ENCODE peak calls at places on chromosomes 5 and 9, in six cellular contexts. N, Y, W, Z, G and D are unnamed samples.

GRCh38 chr5:11149136-11149535 is 388.1 kb upstream of the DAP start:
- DNase-seq in N (no peak), Y (peak; percentile 13), W (no peak), Z (no peak), G (peak; percentile 14), D (no peak)

GRCh38 chr9:126752881-126753670 is 51.8 kb upstream of the ZBTB43 start:
- DNase-seq in N (no peak), Y (no peak), W (no peak), Z (no peak), G (no peak), D (no peak)

GRCh38 chr5:62305715-62306493 is at the start of gene KIF2A:
- DNase-seq in N (peak; percentile 96), Y (peak; percentile 76), W (peak; percentile 94), Z (peak; percentile 88), G (peak; percentile 89), D (peak; percentile 92)

GRCh38 chr5:107203231-107203630 is 467.5 kb downstream of the EFNA5 start:
- DNase-seq in N (no peak), Y (no peak), W (no peak), Z (no peak), G (no peak), D (no peak)

GRCh38 chr5:133825631-133826289 is 142.7 kb downstream of the C5orf15 start:
- DNase-seq in N (no peak), Y (no peak), W (no peak), Z (peak; percentile 89), G (no peak), D (peak; percentile 35)

GRCh38 chr5:143016777-143017374 is 246.7 kb downstream of the ARHGAP26 start:
- DNase-seq in N (peak; percentile 58), Y (peak; percentile 44), W (no peak), Z (peak; percentile 49), G (peak; percentile 61), D (no peak)

GRCh38 chr5:139726248-139726647 is 69.4 kb upstream of the PSD2 start:
- DNase-seq in N (no peak), Y (no peak), W (no peak), Z (peak; percentile 65), G (no peak), D (no peak)

GRCh38 chr9:87337335-87338074 is 160.2 kb upstream of the DAPK1 start:
- DNase-seq in N (peak; percentile 77), Y (peak; percentile 63), W (no peak), Z (no peak), G (peak; percentile 65), D (no peak)

GRCh38 chr5:172864747-172865146 is 30.7 kb downstream of the ERGIC1 start:
- DNase-seq in N (no peak), Y (no peak), W (no peak), Z (no peak), G (no peak), D (no peak)

GRCh38 chr5:149714877-149715502 is 15.1 kb upstream of the PPARGC1B start:
- DNase-seq in N (no peak), Y (no peak), W (no peak), Z (no peak), G (no peak), D (no peak)

GRCh38 chr5:145157841-145158240 is 677.3 kb downstream of the PRELID2 start:
- DNase-seq in N (no peak), Y (peak; percentile 31), W (no peak), Z (no peak), G (peak; percentile 35), D (no peak)

GRCh38 chr5:98791928-98792580 is 18.6 kb downstream of the RGMB start:
- DNase-seq in N (no peak), Y (no peak), W (no peak), Z (no peak), G (no peak), D (no peak)

GRCh38 chr5:143985832-143986485 is 174.0 kb downstream of the HMHB1 start:
- DNase-seq in N (no peak), Y (peak; percentile 86), W (no peak), Z (no peak), G (peak; percentile 91), D (no peak)

GRCh38 chr5:136182618-136183017 is 10.3 kb downstream of the SMIM32 start:
- DNase-seq in N (no peak), Y (peak; percentile 35), W (no peak), Z (no peak), G (peak; percentile 47), D (no peak)

GRCh38 chr9:88989961-88990570 is 1.2 kb upstream of the S1PR3 start:
- DNase-seq in N (peak; percentile 83), Y (no peak), W (no peak), Z (no peak), G (no peak), D (no peak)

GRCh38 chr5:15683332-15683731 is 183.4 kb downstream of the FBXL7 start:
- DNase-seq in N (peak; percentile 90), Y (no peak), W (no peak), Z (peak; percentile 25), G (no peak), D (no peak)

GRCh38 chr5:35316611-35317307 is 86.5 kb upstream of the PRLR start:
- DNase-seq in N (no peak), Y (peak; percentile 35), W (no peak), Z (no peak), G (peak; percentile 46), D (no peak)

GRCh38 chr5:115842089-115842881 is 550 bp downstream of the AP3S1 start:
- DNase-seq in N (no peak), Y (peak; percentile 45), W (no peak), Z (peak; percentile 79), G (no peak), D (no peak)

GRCh38 chr9:99181206-99181605 is 40.5 kb downstream of the ALG2 start:
- DNase-seq in N (no peak), Y (no peak), W (no peak), Z (no peak), G (peak; percentile 15), D (no peak)

GRCh38 chr5:154258531-154259217 is 68.1 kb downstream of the GALNT10 start:
- DNase-seq in N (no peak), Y (no peak), W (no peak), Z (no peak), G (no peak), D (no peak)

GRCh38 chr5:154262376-154262775 is 71.8 kb downstream of the GALNT10 start:
- DNase-seq in N (no peak), Y (no peak), W (no peak), Z (no peak), G (no peak), D (no peak)

GRCh38 chr5:154260224-154260859 is 69.8 kb downstream of the GALNT10 start:
- DNase-seq in N (no peak), Y (peak; percentile 45), W (no peak), Z (peak; percentile 27), G (peak; percentile 56), D (no peak)

GRCh38 chr5:154264549-154265196 is 74.1 kb downstream of the GALNT10 start:
- DNase-seq in N (no peak), Y (no peak), W (no peak), Z (no peak), G (no peak), D (no peak)

GRCh38 chr5:154260860-154261235 is 70.3 kb downstream of the GALNT10 start:
- DNase-seq in N (no peak), Y (no peak), W (no peak), Z (no peak), G (no peak), D (no peak)
- H3K36me3 ChIP-seq in N (peaks cover 8% of the 10 kb centered on the region), Y (peaks cover 8% of the 10 kb centered on the region), W (no peaks in the 10 kb centered on the region), Z (peaks cover 2% of the 10 kb centered on the region), G (no peaks in the 10 kb centered on the region), D (no peaks in the 10 kb centered on the region)

DNA sequence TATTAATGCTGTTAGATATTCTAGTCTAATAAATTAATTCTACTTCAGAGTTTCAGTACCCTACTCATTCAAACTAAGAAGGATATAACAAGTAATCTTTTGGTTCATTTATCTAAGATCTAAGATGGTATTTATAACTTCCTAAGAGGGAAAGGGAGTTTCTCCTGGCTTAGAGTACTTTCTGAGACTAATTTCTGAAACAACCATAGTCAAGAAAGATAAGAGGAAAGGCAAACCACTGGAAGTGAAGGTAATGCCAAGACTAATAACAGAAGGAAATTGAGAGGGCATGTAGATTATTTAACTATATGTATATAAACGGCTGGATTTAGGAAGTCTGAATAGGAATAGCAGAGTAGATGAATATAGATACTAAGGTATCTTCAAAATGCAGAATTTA is 112.4 kb upstream of the ACOT12 start:
- DNase-seq in N (no peak), Y (no peak), W (no peak), Z (no peak), G (no peak), D (no peak)
- H3K27ac ChIP-seq in N (no peak overlapping the region), Y (no peak overlapping the region), W (no peak overlapping the region), Z (no peak overlapping the region), G (peak overlapping the region; percentile 33), D (no peak overlapping the region)

DNA sequence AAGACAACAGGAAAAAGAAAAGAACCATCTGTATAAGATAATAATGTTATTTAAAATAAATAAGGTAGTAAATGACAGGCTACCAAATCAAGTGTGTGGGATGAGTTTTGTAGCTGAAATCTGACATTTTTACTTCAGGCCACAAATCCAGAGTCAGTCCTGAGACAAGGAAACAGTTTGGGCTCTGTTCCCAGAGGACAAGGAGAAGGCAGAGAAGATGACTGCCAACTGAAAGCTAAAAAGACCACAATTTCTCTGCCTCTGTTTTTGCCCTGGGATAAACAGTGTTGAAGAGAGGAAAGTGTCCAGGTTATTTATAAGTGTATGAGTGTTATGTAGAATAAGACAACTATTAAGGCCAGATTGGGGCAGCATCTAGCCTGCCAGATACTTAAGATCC is 180.5 kb downstream of the NFIB start:
- DNase-seq in N (no peak), Y (peak; percentile 24), W (no peak), Z (no peak), G (peak; percentile 30), D (no peak)
- H3K36me3 ChIP-seq in N (no peaks in the 10 kb centered on the region), Y (no peaks in the 10 kb centered on the region), W (no peaks in the 10 kb centered on the region), Z (peaks cover 15% of the 10 kb centered on the region), G (no peaks in the 10 kb centered on the region), D (no peaks in the 10 kb centered on the region)

DNA sequence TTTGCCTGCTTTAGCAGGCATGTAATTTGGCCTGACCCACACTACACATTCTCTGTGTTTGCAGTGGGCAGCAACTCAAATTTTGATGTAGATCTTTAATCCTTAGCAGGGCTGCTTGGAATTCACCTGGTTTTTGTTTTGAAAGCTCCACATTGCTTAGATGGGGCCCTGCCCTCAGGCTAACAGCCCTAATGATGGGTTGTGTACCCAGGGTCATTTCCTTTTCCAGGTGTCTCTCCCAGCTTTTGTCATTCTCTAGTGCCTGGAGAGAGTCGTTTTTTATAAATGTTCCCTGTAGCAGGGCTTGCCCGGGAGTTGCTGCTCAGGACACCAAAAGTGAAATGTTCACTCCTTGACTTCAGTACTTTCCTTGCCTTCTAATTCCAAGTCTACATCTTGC is 126.3 kb downstream of the TRIO start:
- DNase-seq in N (peak; percentile 67), Y (no peak), W (no peak), Z (no peak), G (no peak), D (no peak)
- H3K27ac ChIP-seq in N (no peak overlapping the region), Y (peak overlapping the region; percentile 98), W (peak overlapping the region; percentile 62), Z (peak overlapping the region; percentile 22), G (peak overlapping the region; percentile 71), D (peak overlapping the region; percentile 86)